ENCODE peak calls at places on chromosomes 11 and 22, in seven cellular contexts. One of them, this sample, is unnamed.

GRCh38 chr11:68273056-68273738 is 1.4 kb upstream of the C11orf24 start:
- DNase-seq in HT-29: no peak
- DNase-seq in stimulated activated CD8-positive, alpha-beta memory T cell treated with anti-CD3 and anti-CD28 coated beads, Interleukin-2, amount 100 ng/mL, for 48 hours: no peak
- DNase-seq in hypothalamus: no peak
- DNase-seq in HuH-7: no peak
- DNase-seq in activated CD8-positive, alpha-beta memory T cell treated with anti-CD3 and anti-CD28 coated beads, Interleukin-2, amount 50 U/mL, for 48 hours: no peak
- DNase-seq in progenitor cell of endocrine pancreas: no peak
- DNase-seq in this sample: no peak

GRCh38 chr22:27990879-27991278 is 71.8 kb upstream of the PITPNB start:
- DNase-seq in HuH-7: peak
- DNase-seq in progenitor cell of endocrine pancreas: no peak
- DNase-seq in stimulated activated CD8-positive, alpha-beta memory T cell treated with anti-CD3 and anti-CD28 coated beads, Interleukin-2, amount 100 ng/mL, for 48 hours: no peak
- DNase-seq in hypothalamus: no peak
- DNase-seq in activated CD8-positive, alpha-beta memory T cell treated with anti-CD3 and anti-CD28 coated beads, Interleukin-2, amount 50 U/mL, for 48 hours: peak
- DNase-seq in HT-29: peak
- DNase-seq in this sample: no peak

GRCh38 chr11:115606223-115607220 is 102.3 kb upstream of the CADM1 start:
- DNase-seq in hypothalamus: no peak
- DNase-seq in progenitor cell of endocrine pancreas: no peak
- DNase-seq in HuH-7: no peak
- DNase-seq in activated CD8-positive, alpha-beta memory T cell treated with anti-CD3 and anti-CD28 coated beads, Interleukin-2, amount 50 U/mL, for 48 hours: no peak
- DNase-seq in stimulated activated CD8-positive, alpha-beta memory T cell treated with anti-CD3 and anti-CD28 coated beads, Interleukin-2, amount 100 ng/mL, for 48 hours: no peak
- DNase-seq in HT-29: no peak
- DNase-seq in this sample: no peak

GRCh38 chr22:17638432-17639237 is at the start of gene BCL2L13:
- DNase-seq in stimulated activated CD8-positive, alpha-beta memory T cell treated with anti-CD3 and anti-CD28 coated beads, Interleukin-2, amount 100 ng/mL, for 48 hours: peak
- DNase-seq in HT-29: peak
- DNase-seq in activated CD8-positive, alpha-beta memory T cell treated with anti-CD3 and anti-CD28 coated beads, Interleukin-2, amount 50 U/mL, for 48 hours: peak
- DNase-seq in HuH-7: peak
- DNase-seq in progenitor cell of endocrine pancreas: peak
- DNase-seq in hypothalamus: peak
- DNase-seq in this sample: peak

GRCh38 chr22:20498913-20499312 is 3.3 kb upstream of the KLHL22 start:
- DNase-seq in progenitor cell of endocrine pancreas: no peak
- DNase-seq in HuH-7: no peak
- DNase-seq in activated CD8-positive, alpha-beta memory T cell treated with anti-CD3 and anti-CD28 coated beads, Interleukin-2, amount 50 U/mL, for 48 hours: no peak
- DNase-seq in stimulated activated CD8-positive, alpha-beta memory T cell treated with anti-CD3 and anti-CD28 coated beads, Interleukin-2, amount 100 ng/mL, for 48 hours: no peak
- DNase-seq in hypothalamus: no peak
- DNase-seq in HT-29: no peak
- DNase-seq in this sample: peak

GRCh38 chr11:88655163-88655562 is 317.6 kb upstream of the CTSC start:
- DNase-seq in HuH-7: no peak
- DNase-seq in hypothalamus: no peak
- DNase-seq in activated CD8-positive, alpha-beta memory T cell treated with anti-CD3 and anti-CD28 coated beads, Interleukin-2, amount 50 U/mL, for 48 hours: no peak
- DNase-seq in stimulated activated CD8-positive, alpha-beta memory T cell treated with anti-CD3 and anti-CD28 coated beads, Interleukin-2, amount 100 ng/mL, for 48 hours: no peak
- DNase-seq in progenitor cell of endocrine pancreas: no peak
- DNase-seq in HT-29: no peak
- DNase-seq in this sample: no peak

GRCh38 chr11:128941573-128942271 is 949 bp downstream of the TP53AIP1 start:
- DNase-seq in activated CD8-positive, alpha-beta memory T cell treated with anti-CD3 and anti-CD28 coated beads, Interleukin-2, amount 50 U/mL, for 48 hours: no peak
- DNase-seq in hypothalamus: no peak
- DNase-seq in progenitor cell of endocrine pancreas: no peak
- DNase-seq in HT-29: no peak
- DNase-seq in stimulated activated CD8-positive, alpha-beta memory T cell treated with anti-CD3 and anti-CD28 coated beads, Interleukin-2, amount 100 ng/mL, for 48 hours: no peak
- DNase-seq in HuH-7: no peak
- DNase-seq in this sample: peak

GRCh38 chr11:34823639-34824038 is 92.5 kb downstream of the APIP start:
- DNase-seq in HuH-7: no peak
- DNase-seq in progenitor cell of endocrine pancreas: no peak
- DNase-seq in activated CD8-positive, alpha-beta memory T cell treated with anti-CD3 and anti-CD28 coated beads, Interleukin-2, amount 50 U/mL, for 48 hours: no peak
- DNase-seq in hypothalamus: no peak
- DNase-seq in stimulated activated CD8-positive, alpha-beta memory T cell treated with anti-CD3 and anti-CD28 coated beads, Interleukin-2, amount 100 ng/mL, for 48 hours: no peak
- DNase-seq in HT-29: no peak
- DNase-seq in this sample: no peak

GRCh38 chr11:18064035-18064434 is 18.0 kb upstream of the TPH1 start:
- DNase-seq in activated CD8-positive, alpha-beta memory T cell treated with anti-CD3 and anti-CD28 coated beads, Interleukin-2, amount 50 U/mL, for 48 hours: no peak
- DNase-seq in HuH-7: no peak
- DNase-seq in HT-29: no peak
- DNase-seq in progenitor cell of endocrine pancreas: no peak
- DNase-seq in stimulated activated CD8-positive, alpha-beta memory T cell treated with anti-CD3 and anti-CD28 coated beads, Interleukin-2, amount 100 ng/mL, for 48 hours: no peak
- DNase-seq in hypothalamus: no peak
- DNase-seq in this sample: no peak

GRCh38 chr11:91730620-91731019 is 494.0 kb upstream of the FAT3 start:
- DNase-seq in progenitor cell of endocrine pancreas: no peak
- DNase-seq in HT-29: no peak
- DNase-seq in hypothalamus: no peak
- DNase-seq in HuH-7: no peak
- DNase-seq in activated CD8-positive, alpha-beta memory T cell treated with anti-CD3 and anti-CD28 coated beads, Interleukin-2, amount 50 U/mL, for 48 hours: no peak
- DNase-seq in stimulated activated CD8-positive, alpha-beta memory T cell treated with anti-CD3 and anti-CD28 coated beads, Interleukin-2, amount 100 ng/mL, for 48 hours: no peak
- DNase-seq in this sample: no peak

GRCh38 chr11:1792461-1792860 is 28.7 kb upstream of the CTSD start:
- DNase-seq in HT-29: no peak
- DNase-seq in progenitor cell of endocrine pancreas: no peak
- DNase-seq in stimulated activated CD8-positive, alpha-beta memory T cell treated with anti-CD3 and anti-CD28 coated beads, Interleukin-2, amount 100 ng/mL, for 48 hours: no peak
- DNase-seq in HuH-7: no peak
- DNase-seq in activated CD8-positive, alpha-beta memory T cell treated with anti-CD3 and anti-CD28 coated beads, Interleukin-2, amount 50 U/mL, for 48 hours: no peak
- DNase-seq in hypothalamus: no peak
- DNase-seq in this sample: no peak

GRCh38 chr22:47616396-47617020 is 854.1 kb downstream of the TBC1D22A start:
- DNase-seq in progenitor cell of endocrine pancreas: no peak
- DNase-seq in HuH-7: no peak
- DNase-seq in stimulated activated CD8-positive, alpha-beta memory T cell treated with anti-CD3 and anti-CD28 coated beads, Interleukin-2, amount 100 ng/mL, for 48 hours: no peak
- DNase-seq in hypothalamus: no peak
- DNase-seq in activated CD8-positive, alpha-beta memory T cell treated with anti-CD3 and anti-CD28 coated beads, Interleukin-2, amount 50 U/mL, for 48 hours: peak
- DNase-seq in HT-29: no peak
- DNase-seq in this sample: no peak

GRCh38 chr11:82634091-82634490 is 99.6 kb downstream of the FAM181B start:
- DNase-seq in activated CD8-positive, alpha-beta memory T cell treated with anti-CD3 and anti-CD28 coated beads, Interleukin-2, amount 50 U/mL, for 48 hours: no peak
- DNase-seq in HuH-7: no peak
- DNase-seq in stimulated activated CD8-positive, alpha-beta memory T cell treated with anti-CD3 and anti-CD28 coated beads, Interleukin-2, amount 100 ng/mL, for 48 hours: no peak
- DNase-seq in hypothalamus: no peak
- DNase-seq in HT-29: no peak
- DNase-seq in progenitor cell of endocrine pancreas: no peak
- DNase-seq in this sample: peak

GRCh38 chr11:118438314-118438931 is 2.1 kb downstream of the KMT2A start:
- DNase-seq in HT-29: peak
- DNase-seq in stimulated activated CD8-positive, alpha-beta memory T cell treated with anti-CD3 and anti-CD28 coated beads, Interleukin-2, amount 100 ng/mL, for 48 hours: peak
- DNase-seq in hypothalamus: no peak
- DNase-seq in progenitor cell of endocrine pancreas: no peak
- DNase-seq in activated CD8-positive, alpha-beta memory T cell treated with anti-CD3 and anti-CD28 coated beads, Interleukin-2, amount 50 U/mL, for 48 hours: no peak
- DNase-seq in HuH-7: peak
- DNase-seq in this sample: peak

GRCh38 chr22:20952544-20953341 is 14.3 kb upstream of the AIFM3 start:
- DNase-seq in hypothalamus: no peak
- DNase-seq in HT-29: peak
- DNase-seq in stimulated activated CD8-positive, alpha-beta memory T cell treated with anti-CD3 and anti-CD28 coated beads, Interleukin-2, amount 100 ng/mL, for 48 hours: no peak
- DNase-seq in activated CD8-positive, alpha-beta memory T cell treated with anti-CD3 and anti-CD28 coated beads, Interleukin-2, amount 50 U/mL, for 48 hours: no peak
- DNase-seq in HuH-7: no peak
- DNase-seq in progenitor cell of endocrine pancreas: no peak
- DNase-seq in this sample: no peak

GRCh38 chr11:59668188-59668949 is 468 bp downstream of the PATL1 start:
- DNase-seq in progenitor cell of endocrine pancreas: peak
- DNase-seq in HuH-7: peak
- DNase-seq in hypothalamus: no peak
- DNase-seq in activated CD8-positive, alpha-beta memory T cell treated with anti-CD3 and anti-CD28 coated beads, Interleukin-2, amount 50 U/mL, for 48 hours: peak
- DNase-seq in stimulated activated CD8-positive, alpha-beta memory T cell treated with anti-CD3 and anti-CD28 coated beads, Interleukin-2, amount 100 ng/mL, for 48 hours: peak
- DNase-seq in HT-29: peak
- DNase-seq in this sample: peak

GRCh38 chr11:9225748-9226298 is 39.3 kb downstream of the DENND5A start:
- DNase-seq in HuH-7: no peak
- DNase-seq in hypothalamus: no peak
- DNase-seq in stimulated activated CD8-positive, alpha-beta memory T cell treated with anti-CD3 and anti-CD28 coated beads, Interleukin-2, amount 100 ng/mL, for 48 hours: no peak
- DNase-seq in HT-29: no peak
- DNase-seq in progenitor cell of endocrine pancreas: no peak
- DNase-seq in activated CD8-positive, alpha-beta memory T cell treated with anti-CD3 and anti-CD28 coated beads, Interleukin-2, amount 50 U/mL, for 48 hours: no peak
- DNase-seq in this sample: no peak

GRCh38 chr11:45654242-45654641 is 11.2 kb downstream of the CHST1 start:
- DNase-seq in HuH-7: no peak
- DNase-seq in progenitor cell of endocrine pancreas: no peak
- DNase-seq in hypothalamus: no peak
- DNase-seq in stimulated activated CD8-positive, alpha-beta memory T cell treated with anti-CD3 and anti-CD28 coated beads, Interleukin-2, amount 100 ng/mL, for 48 hours: no peak
- DNase-seq in HT-29: no peak
- DNase-seq in activated CD8-positive, alpha-beta memory T cell treated with anti-CD3 and anti-CD28 coated beads, Interleukin-2, amount 50 U/mL, for 48 hours: no peak
- DNase-seq in this sample: no peak

GRCh38 chr22:20436309-20437252 is 1.0 kb downstream of the SCARF2 start:
- DNase-seq in hypothalamus: no peak
- DNase-seq in progenitor cell of endocrine pancreas: no peak
- DNase-seq in stimulated activated CD8-positive, alpha-beta memory T cell treated with anti-CD3 and anti-CD28 coated beads, Interleukin-2, amount 100 ng/mL, for 48 hours: no peak
- DNase-seq in HT-29: no peak
- DNase-seq in activated CD8-positive, alpha-beta memory T cell treated with anti-CD3 and anti-CD28 coated beads, Interleukin-2, amount 50 U/mL, for 48 hours: no peak
- DNase-seq in HuH-7: no peak
- DNase-seq in this sample: no peak

GRCh38 chr11:94402355-94402754 is 1.1 kb upstream of the GPR83 start:
- DNase-seq in activated CD8-positive, alpha-beta memory T cell treated with anti-CD3 and anti-CD28 coated beads, Interleukin-2, amount 50 U/mL, for 48 hours: no peak
- DNase-seq in stimulated activated CD8-positive, alpha-beta memory T cell treated with anti-CD3 and anti-CD28 coated beads, Interleukin-2, amount 100 ng/mL, for 48 hours: no peak
- DNase-seq in hypothalamus: no peak
- DNase-seq in HuH-7: no peak
- DNase-seq in HT-29: no peak
- DNase-seq in progenitor cell of endocrine pancreas: no peak
- DNase-seq in this sample: no peak

GRCh38 chr11:67646535-67647336 is 3.8 kb downstream of the ACY3 start:
- DNase-seq in stimulated activated CD8-positive, alpha-beta memory T cell treated with anti-CD3 and anti-CD28 coated beads, Interleukin-2, amount 100 ng/mL, for 48 hours: peak
- DNase-seq in progenitor cell of endocrine pancreas: no peak
- DNase-seq in HT-29: no peak
- DNase-seq in hypothalamus: no peak
- DNase-seq in HuH-7: no peak
- DNase-seq in activated CD8-positive, alpha-beta memory T cell treated with anti-CD3 and anti-CD28 coated beads, Interleukin-2, amount 50 U/mL, for 48 hours: no peak
- DNase-seq in this sample: no peak

GRCh38 chr11:81585534-81585933 is 1148.1 kb downstream of the FAM181B start:
- DNase-seq in activated CD8-positive, alpha-beta memory T cell treated with anti-CD3 and anti-CD28 coated beads, Interleukin-2, amount 50 U/mL, for 48 hours: no peak
- DNase-seq in stimulated activated CD8-positive, alpha-beta memory T cell treated with anti-CD3 and anti-CD28 coated beads, Interleukin-2, amount 100 ng/mL, for 48 hours: no peak
- DNase-seq in HT-29: no peak
- DNase-seq in progenitor cell of endocrine pancreas: no peak
- DNase-seq in HuH-7: no peak
- DNase-seq in hypothalamus: no peak
- DNase-seq in this sample: no peak

GRCh38 chr22:38016182-38017078 is 32.1 kb upstream of the SOX10 start:
- DNase-seq in progenitor cell of endocrine pancreas: no peak
- DNase-seq in stimulated activated CD8-positive, alpha-beta memory T cell treated with anti-CD3 and anti-CD28 coated beads, Interleukin-2, amount 100 ng/mL, for 48 hours: no peak
- DNase-seq in HT-29: peak
- DNase-seq in activated CD8-positive, alpha-beta memory T cell treated with anti-CD3 and anti-CD28 coated beads, Interleukin-2, amount 50 U/mL, for 48 hours: no peak
- DNase-seq in hypothalamus: peak
- DNase-seq in HuH-7: no peak
- DNase-seq in this sample: peak

GRCh38 chr11:111730871-111731591 is 35.2 kb downstream of the PPP2R1B start:
- DNase-seq in hypothalamus: no peak
- DNase-seq in stimulated activated CD8-positive, alpha-beta memory T cell treated with anti-CD3 and anti-CD28 coated beads, Interleukin-2, amount 100 ng/mL, for 48 hours: no peak
- DNase-seq in HuH-7: no peak
- DNase-seq in progenitor cell of endocrine pancreas: no peak
- DNase-seq in activated CD8-positive, alpha-beta memory T cell treated with anti-CD3 and anti-CD28 coated beads, Interleukin-2, amount 50 U/mL, for 48 hours: no peak
- DNase-seq in HT-29: peak
- DNase-seq in this sample: peak

GRCh38 chr11:100612766-100613165 is 74.3 kb upstream of the ARHGAP42 start:
- DNase-seq in progenitor cell of endocrine pancreas: no peak
- DNase-seq in hypothalamus: no peak
- DNase-seq in HT-29: no peak
- DNase-seq in HuH-7: no peak
- DNase-seq in stimulated activated CD8-positive, alpha-beta memory T cell treated with anti-CD3 and anti-CD28 coated beads, Interleukin-2, amount 100 ng/mL, for 48 hours: no peak
- DNase-seq in activated CD8-positive, alpha-beta memory T cell treated with anti-CD3 and anti-CD28 coated beads, Interleukin-2, amount 50 U/mL, for 48 hours: no peak
- DNase-seq in this sample: no peak

GRCh38 chr11:44732564-44732963 is 5.8 kb downstream of the TSPAN18 start:
- DNase-seq in HT-29: no peak
- DNase-seq in stimulated activated CD8-positive, alpha-beta memory T cell treated with anti-CD3 and anti-CD28 coated beads, Interleukin-2, amount 100 ng/mL, for 48 hours: no peak
- DNase-seq in hypothalamus: no peak
- DNase-seq in HuH-7: no peak
- DNase-seq in activated CD8-positive, alpha-beta memory T cell treated with anti-CD3 and anti-CD28 coated beads, Interleukin-2, amount 50 U/mL, for 48 hours: no peak
- DNase-seq in progenitor cell of endocrine pancreas: no peak
- DNase-seq in this sample: no peak

GRCh38 chr11:67300756-67301312 is 2.5 kb upstream of the SSH3 start:
- DNase-seq in HT-29: no peak
- DNase-seq in HuH-7: no peak
- DNase-seq in hypothalamus: no peak
- DNase-seq in stimulated activated CD8-positive, alpha-beta memory T cell treated with anti-CD3 and anti-CD28 coated beads, Interleukin-2, amount 100 ng/mL, for 48 hours: no peak
- DNase-seq in activated CD8-positive, alpha-beta memory T cell treated with anti-CD3 and anti-CD28 coated beads, Interleukin-2, amount 50 U/mL, for 48 hours: no peak
- DNase-seq in progenitor cell of endocrine pancreas: no peak
- DNase-seq in this sample: no peak

GRCh38 chr22:46613606-46613997 is 6.6 kb upstream of the GRAMD4 start:
- DNase-seq in activated CD8-positive, alpha-beta memory T cell treated with anti-CD3 and anti-CD28 coated beads, Interleukin-2, amount 50 U/mL, for 48 hours: peak
- DNase-seq in hypothalamus: no peak
- DNase-seq in stimulated activated CD8-positive, alpha-beta memory T cell treated with anti-CD3 and anti-CD28 coated beads, Interleukin-2, amount 100 ng/mL, for 48 hours: no peak
- DNase-seq in progenitor cell of endocrine pancreas: no peak
- DNase-seq in HT-29: no peak
- DNase-seq in HuH-7: no peak
- DNase-seq in this sample: no peak

GRCh38 chr11:44530413-44531115 is 34.9 kb upstream of the CD82 start:
- DNase-seq in HT-29: no peak
- DNase-seq in activated CD8-positive, alpha-beta memory T cell treated with anti-CD3 and anti-CD28 coated beads, Interleukin-2, amount 50 U/mL, for 48 hours: no peak
- DNase-seq in HuH-7: no peak
- DNase-seq in progenitor cell of endocrine pancreas: no peak
- DNase-seq in hypothalamus: no peak
- DNase-seq in stimulated activated CD8-positive, alpha-beta memory T cell treated with anti-CD3 and anti-CD28 coated beads, Interleukin-2, amount 100 ng/mL, for 48 hours: no peak
- DNase-seq in this sample: no peak

GRCh38 chr11:16793009-16793408 is 54.6 kb downstream of the C11orf58 start:
- DNase-seq in activated CD8-positive, alpha-beta memory T cell treated with anti-CD3 and anti-CD28 coated beads, Interleukin-2, amount 50 U/mL, for 48 hours: no peak
- DNase-seq in progenitor cell of endocrine pancreas: no peak
- DNase-seq in hypothalamus: no peak
- DNase-seq in stimulated activated CD8-positive, alpha-beta memory T cell treated with anti-CD3 and anti-CD28 coated beads, Interleukin-2, amount 100 ng/mL, for 48 hours: no peak
- DNase-seq in HuH-7: no peak
- DNase-seq in HT-29: no peak
- DNase-seq in this sample: no peak

GRCh38 chr11:78958444-78958843 is 383.8 kb upstream of the NARS2 start:
- DNase-seq in stimulated activated CD8-positive, alpha-beta memory T cell treated with anti-CD3 and anti-CD28 coated beads, Interleukin-2, amount 100 ng/mL, for 48 hours: no peak
- DNase-seq in hypothalamus: no peak
- DNase-seq in activated CD8-positive, alpha-beta memory T cell treated with anti-CD3 and anti-CD28 coated beads, Interleukin-2, amount 50 U/mL, for 48 hours: no peak
- DNase-seq in HuH-7: no peak
- DNase-seq in HT-29: no peak
- DNase-seq in progenitor cell of endocrine pancreas: no peak
- DNase-seq in this sample: no peak

GRCh38 chr11:18624161-18624560 is 10.0 kb downstream of the SPTY2D1 start:
- DNase-seq in HT-29: no peak
- DNase-seq in stimulated activated CD8-positive, alpha-beta memory T cell treated with anti-CD3 and anti-CD28 coated beads, Interleukin-2, amount 100 ng/mL, for 48 hours: no peak
- DNase-seq in hypothalamus: no peak
- DNase-seq in progenitor cell of endocrine pancreas: no peak
- DNase-seq in activated CD8-positive, alpha-beta memory T cell treated with anti-CD3 and anti-CD28 coated beads, Interleukin-2, amount 50 U/mL, for 48 hours: no peak
- DNase-seq in HuH-7: no peak
- DNase-seq in this sample: no peak

GRCh38 chr22:17866127-17866526 is 91.9 kb upstream of the BID start:
- DNase-seq in hypothalamus: peak
- DNase-seq in activated CD8-positive, alpha-beta memory T cell treated with anti-CD3 and anti-CD28 coated beads, Interleukin-2, amount 50 U/mL, for 48 hours: no peak
- DNase-seq in stimulated activated CD8-positive, alpha-beta memory T cell treated with anti-CD3 and anti-CD28 coated beads, Interleukin-2, amount 100 ng/mL, for 48 hours: no peak
- DNase-seq in HT-29: peak
- DNase-seq in progenitor cell of endocrine pancreas: no peak
- DNase-seq in HuH-7: no peak
- DNase-seq in this sample: no peak

GRCh38 chr11:35337136-35337918 is 82.0 kb downstream of the SLC1A2 start:
- DNase-seq in HT-29: peak
- DNase-seq in HuH-7: no peak
- DNase-seq in progenitor cell of endocrine pancreas: no peak
- DNase-seq in activated CD8-positive, alpha-beta memory T cell treated with anti-CD3 and anti-CD28 coated beads, Interleukin-2, amount 50 U/mL, for 48 hours: no peak
- DNase-seq in stimulated activated CD8-positive, alpha-beta memory T cell treated with anti-CD3 and anti-CD28 coated beads, Interleukin-2, amount 100 ng/mL, for 48 hours: no peak
- DNase-seq in hypothalamus: no peak
- DNase-seq in this sample: peak

This sample was measured in mammary epithelial cell.